ENCODE peak calls at places on chromosomes 6 and 20, in ten cellular contexts. H is B cell; J is stimulated activated CD4-positive, alpha-beta T cell treated with anti-CD3 and anti-CD28 coated beads, Interleukin-1b, Interleukin-23, amount 100 ng/mL, for 1 hour; Y is posterior cingulate gyrus; L is ecto neural progenitor cell; T is AG08396; V is CD4-positive, CD25-positive, alpha-beta regulatory T cell; A is CD8-positive, alpha-beta memory T cell; C is pancreas; P is HepG2. E is an unnamed sample.

GRCh38 chr6:27839303-27840081 is 72.7 kb downstream of the OR2B2 start:
- DNase-seq in H (no peak), P (peak), J (no peak), A (no peak), T (peak), Y (no peak), L (no peak), C (peak), V (peak), E (no peak)

GRCh38 chr6:89941031-89941775 is 46.9 kb downstream of the GJA10 start:
- DNase-seq in Y (no peak), J (no peak), P (peak), H (no peak), V (no peak), T (no peak), A (no peak), C (peak), L (no peak), E (no peak)

GRCh38 chr20:4322499-4322898 is 307.1 kb upstream of the RNF24 start:
- DNase-seq in H (no peak), Y (no peak), T (no peak), C (no peak), P (no peak), V (no peak), J (no peak), L (no peak), A (no peak), E (no peak)

GRCh38 chr20:17969276-17969883 is 562 bp downstream of the MGME1 start:
- DNase-seq in J (no peak), T (peak), C (no peak), P (peak), A (peak), V (peak), Y (peak), L (no peak), H (peak), E (no peak)

GRCh38 chr20:13554706-13555105 is 84.0 kb downstream of the TASP1 start:
- DNase-seq in A (no peak), Y (no peak), T (no peak), L (no peak), C (no peak), H (no peak), P (no peak), J (no peak), V (no peak), E (no peak)

GRCh38 chr20:3752386-3752759 is 15.2 kb downstream of the ADISSP start:
- DNase-seq in J (no peak), P (no peak), L (no peak), A (no peak), C (no peak), T (no peak), Y (no peak), V (no peak), H (no peak), E (no peak)

GRCh38 chr20:50837532-50838321 is 42.9 kb downstream of the BCAS4 start:
- DNase-seq in T (peak), P (no peak), V (peak), Y (no peak), A (no peak), L (no peak), H (no peak), C (no peak), J (no peak), E (no peak)

GRCh38 chr20:13839421-13840092 is 54.7 kb downstream of the NDUFAF5 start:
- DNase-seq in Y (no peak), H (no peak), V (no peak), A (no peak), L (no peak), C (no peak), J (no peak), P (no peak), T (peak), E (no peak)

GRCh38 chr6:101585501-101585900 is 192.0 kb downstream of the GRIK2 start:
- DNase-seq in T (no peak), V (no peak), L (no peak), J (no peak), A (no peak), C (no peak), P (no peak), H (no peak), Y (no peak), E (no peak)

GRCh38 chr6:150720774-150721233 is 121.1 kb downstream of the PLEKHG1 start:
- DNase-seq in V (no peak), A (no peak), T (no peak), H (peak), J (no peak), P (no peak), C (no peak), L (peak), Y (no peak), E (no peak)

GRCh38 chr6:156809034-156809433 is 31.9 kb downstream of the ARID1B start:
- DNase-seq in V (no peak), H (no peak), P (no peak), Y (no peak), T (no peak), J (no peak), C (no peak), L (no peak), A (no peak), E (no peak)

E was measured in nucleus accumbens.